ENCODE peak calls at places on chromosomes 3 and 15, in six cellular contexts. One of them, this sample, is unnamed.

GRCh38 chr3:178439504-178439903 is 96.7 kb upstream of the KCNMB2 start:
- DNase-seq in BJ: no peak
- DNase-seq in neural progenitor cell: peak
- DNase-seq in pancreas: no peak
- DNase-seq in lower leg skin: no peak
- DNase-seq in GM12865: peak
- DNase-seq in this sample: peak

GRCh38 chr3:149771652-149772271 is 19.5 kb upstream of the COMMD2 start:
- DNase-seq in BJ: no peak
- DNase-seq in neural progenitor cell: peak
- DNase-seq in pancreas: peak
- DNase-seq in lower leg skin: no peak
- DNase-seq in GM12865: peak
- DNase-seq in this sample: peak

GRCh38 chr3:183371672-183371968 is 56.8 kb downstream of the MCF2L2 start:
- DNase-seq in BJ: no peak
- DNase-seq in neural progenitor cell: no peak
- DNase-seq in pancreas: no peak
- DNase-seq in lower leg skin: no peak
- DNase-seq in GM12865: no peak
- DNase-seq in this sample: no peak

GRCh38 chr3:61612211-61612995 is 51.0 kb downstream of the PTPRG start:
- DNase-seq in BJ: no peak
- DNase-seq in neural progenitor cell: peak
- DNase-seq in pancreas: no peak
- DNase-seq in lower leg skin: no peak
- DNase-seq in GM12865: no peak
- DNase-seq in this sample: peak

GRCh38 chr15:48695088-48695834 is 49.8 kb upstream of the FBN1 start:
- DNase-seq in BJ: peak
- DNase-seq in neural progenitor cell: no peak
- DNase-seq in pancreas: no peak
- DNase-seq in lower leg skin: no peak
- DNase-seq in GM12865: no peak
- DNase-seq in this sample: peak

GRCh38 chr3:170180107-170180951 is 1.2 kb downstream of the PHC3 start:
- DNase-seq in BJ: no peak
- DNase-seq in neural progenitor cell: no peak
- DNase-seq in pancreas: no peak
- DNase-seq in lower leg skin: no peak
- DNase-seq in GM12865: peak
- DNase-seq in this sample: peak

GRCh38 chr3:134559591-134559990 is 73.7 kb downstream of the CEP63 start:
- DNase-seq in BJ: no peak
- DNase-seq in neural progenitor cell: no peak
- DNase-seq in pancreas: no peak
- DNase-seq in lower leg skin: no peak
- DNase-seq in GM12865: no peak
- DNase-seq in this sample: no peak

GRCh38 chr3:46541856-46542255 is 24.2 kb downstream of the LRRC2 start:
- DNase-seq in BJ: no peak
- DNase-seq in neural progenitor cell: no peak
- DNase-seq in pancreas: no peak
- DNase-seq in lower leg skin: no peak
- DNase-seq in GM12865: peak
- DNase-seq in this sample: no peak

GRCh38 chr3:69079269-69080159 is 651 bp downstream of the UBA3 start:
- DNase-seq in BJ: no peak
- DNase-seq in neural progenitor cell: peak
- DNase-seq in pancreas: no peak
- DNase-seq in lower leg skin: no peak
- DNase-seq in GM12865: peak
- DNase-seq in this sample: no peak

GRCh38 chr3:185709241-185709955 is 115.4 kb downstream of the IGF2BP2 start:
- DNase-seq in BJ: no peak
- DNase-seq in neural progenitor cell: no peak
- DNase-seq in pancreas: no peak
- DNase-seq in lower leg skin: no peak
- DNase-seq in GM12865: no peak
- DNase-seq in this sample: no peak

GRCh38 chr15:86892774-86893449 is 813.2 kb downstream of the AGBL1 start:
- DNase-seq in BJ: no peak
- DNase-seq in neural progenitor cell: no peak
- DNase-seq in pancreas: no peak
- DNase-seq in lower leg skin: no peak
- DNase-seq in GM12865: no peak
- DNase-seq in this sample: no peak

GRCh38 chr15:68252925-68253534 is 23.5 kb upstream of the CLN6 start:
- DNase-seq in BJ: no peak
- DNase-seq in neural progenitor cell: peak
- DNase-seq in pancreas: no peak
- DNase-seq in lower leg skin: no peak
- DNase-seq in GM12865: peak
- DNase-seq in this sample: peak

GRCh38 chr3:177499779-177500423 is 302.6 kb upstream of the TBL1XR1 start:
- DNase-seq in BJ: no peak
- DNase-seq in neural progenitor cell: no peak
- DNase-seq in pancreas: no peak
- DNase-seq in lower leg skin: no peak
- DNase-seq in GM12865: no peak
- DNase-seq in this sample: no peak

GRCh38 chr15:80367094-80367493 is 37.1 kb upstream of the ARNT2 start:
- DNase-seq in BJ: no peak
- DNase-seq in neural progenitor cell: peak
- DNase-seq in pancreas: no peak
- DNase-seq in lower leg skin: no peak
- DNase-seq in GM12865: peak
- DNase-seq in this sample: peak

GRCh38 chr15:73944161-73945099 is 18.2 kb downstream of the LOXL1 start:
- DNase-seq in BJ: no peak
- DNase-seq in neural progenitor cell: peak
- DNase-seq in pancreas: no peak
- DNase-seq in lower leg skin: no peak
- DNase-seq in GM12865: no peak
- DNase-seq in this sample: no peak

GRCh38 chr3:177694316-177694715 is 497.0 kb upstream of the TBL1XR1 start:
- DNase-seq in BJ: peak
- DNase-seq in neural progenitor cell: no peak
- DNase-seq in pancreas: no peak
- DNase-seq in lower leg skin: no peak
- DNase-seq in GM12865: peak
- DNase-seq in this sample: peak

GRCh38 chr15:90214553-90215205 is 13.5 kb downstream of the SEMA4B start:
- DNase-seq in BJ: no peak
- DNase-seq in neural progenitor cell: no peak
- DNase-seq in pancreas: no peak
- DNase-seq in lower leg skin: no peak
- DNase-seq in GM12865: peak
- DNase-seq in this sample: no peak

GRCh38 chr3:40258555-40258954 is 51.0 kb upstream of the EIF1B start:
- DNase-seq in BJ: peak
- DNase-seq in neural progenitor cell: peak
- DNase-seq in pancreas: no peak
- DNase-seq in lower leg skin: no peak
- DNase-seq in GM12865: no peak
- DNase-seq in this sample: peak

GRCh38 chr3:140922634-140923033 is 19.0 kb upstream of the SLC25A36 start:
- DNase-seq in BJ: no peak
- DNase-seq in neural progenitor cell: peak
- DNase-seq in pancreas: no peak
- DNase-seq in lower leg skin: no peak
- DNase-seq in GM12865: peak
- DNase-seq in this sample: peak
- TF ChIP-seq CTCF in BJ: peak
- TF ChIP-seq CTCF in neural progenitor cell: peak
- TF ChIP-seq CTCF in pancreas: no peak
- TF ChIP-seq CTCF in lower leg skin: no peak
- TF ChIP-seq CTCF in GM12865: peak
- TF ChIP-seq CTCF in this sample: peak

DNA sequence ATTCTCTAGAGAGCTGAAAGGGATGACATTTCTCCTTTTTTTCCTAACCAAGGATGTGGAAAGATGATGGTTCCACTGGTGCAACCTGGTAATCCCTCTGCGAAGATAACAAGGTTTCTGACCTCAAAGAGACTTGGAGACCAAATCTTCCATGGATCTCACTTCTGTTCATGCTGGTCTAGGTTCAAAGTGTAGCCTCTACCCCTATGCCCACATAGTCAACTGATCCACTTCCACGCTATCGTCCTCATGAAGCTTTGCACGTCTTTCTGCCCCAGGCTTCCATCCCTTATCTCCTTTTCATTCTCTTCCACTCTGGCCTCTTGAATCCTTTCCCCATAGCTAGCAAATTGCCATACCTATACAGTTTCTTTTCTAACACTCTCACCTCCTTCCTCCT is 8.8 kb upstream of the MED12L start:
- DNase-seq in BJ: no peak
- DNase-seq in neural progenitor cell: no peak
- DNase-seq in pancreas: no peak
- DNase-seq in lower leg skin: no peak
- DNase-seq in GM12865: no peak
- DNase-seq in this sample: no peak
- H3K4me3 ChIP-seq in BJ: no peak
- H3K4me3 ChIP-seq in neural progenitor cell: no peak
- H3K4me3 ChIP-seq in pancreas: no peak
- H3K4me3 ChIP-seq in lower leg skin: no peak
- H3K4me3 ChIP-seq in GM12865: no peak
- H3K4me3 ChIP-seq in this sample: no peak

DNA sequence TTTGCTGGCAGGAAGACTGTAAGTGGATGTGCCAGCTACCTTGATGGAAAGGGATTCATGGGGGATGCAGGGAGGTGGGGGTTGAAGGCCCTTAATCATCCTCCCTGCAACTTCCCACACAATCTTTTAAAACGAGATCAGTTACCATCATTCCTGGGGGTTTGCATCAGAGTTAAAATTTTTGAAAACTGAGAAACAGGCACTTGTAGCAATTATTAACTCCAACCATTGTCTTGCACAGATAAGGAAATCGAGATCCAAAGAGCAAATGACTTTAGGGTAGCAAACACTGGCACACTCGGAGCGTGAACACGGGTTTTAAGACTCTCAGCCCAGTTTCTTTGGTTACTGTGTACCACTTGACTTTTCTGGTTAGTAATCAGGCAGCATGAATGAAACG is 41.9 kb downstream of the GPD1L start:
- DNase-seq in BJ: no peak
- DNase-seq in neural progenitor cell: no peak
- DNase-seq in pancreas: no peak
- DNase-seq in lower leg skin: no peak
- DNase-seq in GM12865: no peak
- DNase-seq in this sample: no peak
- TF ChIP-seq CTCF in BJ: no peak
- TF ChIP-seq CTCF in neural progenitor cell: no peak
- TF ChIP-seq CTCF in pancreas: no peak
- TF ChIP-seq CTCF in lower leg skin: no peak
- TF ChIP-seq CTCF in GM12865: no peak
- TF ChIP-seq CTCF in this sample: no peak

GRCh38 chr3:66484106-66484857 is 16.5 kb downstream of the LRIG1 start:
- DNase-seq in BJ: no peak
- DNase-seq in neural progenitor cell: peak
- DNase-seq in pancreas: no peak
- DNase-seq in lower leg skin: no peak
- DNase-seq in GM12865: no peak
- DNase-seq in this sample: no peak
- H3K4me3 ChIP-seq in BJ: no peak
- H3K4me3 ChIP-seq in neural progenitor cell: no peak
- H3K4me3 ChIP-seq in pancreas: no peak
- H3K4me3 ChIP-seq in lower leg skin: no peak
- H3K4me3 ChIP-seq in GM12865: no peak
- H3K4me3 ChIP-seq in this sample: no peak

GRCh38 chr15:89034305-89034704 is 54.0 kb upstream of the ABHD2 start:
- DNase-seq in BJ: no peak
- DNase-seq in neural progenitor cell: no peak
- DNase-seq in pancreas: no peak
- DNase-seq in lower leg skin: no peak
- DNase-seq in GM12865: peak
- DNase-seq in this sample: peak
- TF ChIP-seq CTCF in BJ: peak
- TF ChIP-seq CTCF in neural progenitor cell: no peak
- TF ChIP-seq CTCF in pancreas: no peak
- TF ChIP-seq CTCF in lower leg skin: no peak
- TF ChIP-seq CTCF in GM12865: no peak
- TF ChIP-seq CTCF in this sample: peak

GRCh38 chr15:76904461-76905012 is 603 bp downstream of the SCAPER start:
- DNase-seq in BJ: no peak
- DNase-seq in neural progenitor cell: peak
- DNase-seq in pancreas: peak
- DNase-seq in lower leg skin: peak
- DNase-seq in GM12865: peak
- DNase-seq in this sample: no peak

GRCh38 chr15:76905855-76906254 is 715 bp upstream of the SCAPER start:
- DNase-seq in BJ: no peak
- DNase-seq in neural progenitor cell: no peak
- DNase-seq in pancreas: no peak
- DNase-seq in lower leg skin: no peak
- DNase-seq in GM12865: no peak
- DNase-seq in this sample: no peak

GRCh38 chr15:76901965-76902364 is 3.2 kb downstream of the SCAPER start:
- DNase-seq in BJ: no peak
- DNase-seq in neural progenitor cell: no peak
- DNase-seq in pancreas: no peak
- DNase-seq in lower leg skin: no peak
- DNase-seq in GM12865: no peak
- DNase-seq in this sample: no peak

GRCh38 chr15:76905013-76905839 is at the start of gene SCAPER:
- DNase-seq in BJ: peak
- DNase-seq in neural progenitor cell: peak
- DNase-seq in pancreas: peak
- DNase-seq in lower leg skin: peak
- DNase-seq in GM12865: peak
- DNase-seq in this sample: peak

GRCh38 chr15:76903251-76903681 is 1.9 kb downstream of the SCAPER start:
- DNase-seq in BJ: peak
- DNase-seq in neural progenitor cell: peak
- DNase-seq in pancreas: no peak
- DNase-seq in lower leg skin: no peak
- DNase-seq in GM12865: peak
- DNase-seq in this sample: peak
- H3K4me3 ChIP-seq in BJ: no peak
- H3K4me3 ChIP-seq in neural progenitor cell: peak
- H3K4me3 ChIP-seq in pancreas: no peak
- H3K4me3 ChIP-seq in lower leg skin: no peak
- H3K4me3 ChIP-seq in GM12865: no peak
- H3K4me3 ChIP-seq in this sample: no peak

DNA sequence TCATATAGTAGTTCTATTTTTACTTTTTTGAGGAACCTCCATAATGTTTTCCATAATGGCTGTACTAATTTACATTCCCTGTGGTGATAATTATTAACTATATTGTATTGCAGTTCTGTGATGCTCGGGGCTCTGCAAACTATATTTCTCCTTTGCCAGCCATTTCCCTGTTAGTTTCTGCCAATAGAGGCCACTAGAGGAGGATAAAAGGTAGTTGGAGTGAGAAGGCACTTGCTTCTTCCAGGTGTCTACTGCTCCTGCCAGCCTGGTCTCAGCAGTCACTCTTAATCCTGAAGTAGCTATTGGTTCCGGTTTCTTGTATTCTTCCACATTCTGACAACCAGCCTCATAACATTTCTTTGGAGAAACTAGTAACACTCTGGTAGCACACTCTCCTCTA is 233.9 kb upstream of the GBE1 start:
- DNase-seq in BJ: no peak
- DNase-seq in neural progenitor cell: no peak
- DNase-seq in pancreas: no peak
- DNase-seq in lower leg skin: no peak
- DNase-seq in GM12865: no peak
- DNase-seq in this sample: no peak
- TF ChIP-seq CTCF in BJ: no peak
- TF ChIP-seq CTCF in neural progenitor cell: peak
- TF ChIP-seq CTCF in pancreas: no peak
- TF ChIP-seq CTCF in lower leg skin: no peak
- TF ChIP-seq CTCF in GM12865: no peak
- TF ChIP-seq CTCF in this sample: no peak

This sample was measured in fibroblast of pulmonary artery.